ENCODE peak calls at places on chromosomes 6 and 20, in ten cellular contexts. F, U, X, G, L, C, J, E, H and Q are unnamed samples.

GRCh38 chr20:45892828-45893500 is 1.8 kb downstream of the CTSA start:
- ATAC-seq in J (no peak), F (no peak), H (no peak), X (peak), G (no peak), C (no peak), U (peak), L (no peak), E (no peak), Q (no peak)

GRCh38 chr20:50371878-50372769 is 138.1 kb upstream of the PTPN1 start:
- ATAC-seq in U (no peak), G (no peak), H (no peak), L (no peak), F (no peak), J (no peak), X (no peak), E (peak), C (no peak), Q (no peak)

GRCh38 chr6:70538364-70538763 is 28.4 kb upstream of the SDHAF4 start:
- ATAC-seq in L (no peak), F (no peak), X (no peak), J (no peak), U (no peak), C (no peak), E (no peak), G (no peak), H (no peak), Q (no peak)

GRCh38 chr6:81265106-81265505 is 487.4 kb downstream of the TENT5A start:
- ATAC-seq in U (no peak), G (no peak), C (no peak), F (peak), H (no peak), J (peak), X (no peak), L (no peak), E (peak), Q (peak)

GRCh38 chr6:152054441-152054840 is 247.0 kb downstream of the ESR1 start:
- ATAC-seq in X (no peak), G (no peak), C (peak), L (no peak), H (no peak), F (no peak), E (peak), U (no peak), J (peak), Q (no peak)

GRCh38 chr6:1336246-1336843 is 24.4 kb downstream of the FOXQ1 start:
- ATAC-seq in C (peak), J (no peak), F (no peak), G (no peak), X (no peak), E (peak), U (no peak), L (no peak), H (peak), Q (no peak)

GRCh38 chr6:129732542-129732941 is 22.6 kb upstream of the ARHGAP18 start:
- ATAC-seq in X (no peak), F (no peak), C (no peak), U (no peak), G (no peak), L (no peak), J (no peak), H (no peak), E (no peak), Q (no peak)

GRCh38 chr6:43805695-43806040 is 35.7 kb downstream of the VEGFA start:
- ATAC-seq in C (no peak), H (no peak), X (no peak), E (peak), J (no peak), L (no peak), G (no peak), U (no peak), F (no peak), Q (no peak)

GRCh38 chr20:31749223-31749622 is 10.1 kb downstream of the TPX2 start:
- ATAC-seq in E (no peak), H (no peak), G (no peak), F (no peak), L (no peak), U (no peak), C (no peak), X (no peak), J (no peak), Q (no peak)